ENCODE peak calls at places on chromosome 22, in seven cellular contexts. L is K562, J is HepG2, A is SK-N-SH, V is GM12892, Q is H1, G is GM12878. D is an unnamed sample.

GRCh38 chr22:22710719-22711531 is 66.5 kb downstream of the GGTLC2 start:
- DNase-seq in L (peak; percentile 98), J (peak; percentile 15), A (peak; percentile 75), V (no peak), Q (no peak), G (no peak), D (no peak)

GRCh38 chr22:19943665-19944026 is 2.0 kb upstream of the TXNRD2 start:
- DNase-seq in L (peak; percentile 76), J (peak; percentile 61), A (peak; percentile 46), V (no peak), Q (no peak), G (no peak), D (no peak)

GRCh38 chr22:31825513-31825912 is 71.7 kb downstream of the DEPDC5 start:
- DNase-seq in L (no peak), J (no peak), A (no peak), V (no peak), Q (no peak), G (no peak), D (no peak)

GRCh38 chr22:37218771-37219411 is 6.6 kb upstream of the SSTR3 start:
- DNase-seq in L (no peak), J (no peak), A (no peak), V (peak; percentile 67), Q (no peak), G (peak; percentile 99), D (peak; percentile 53)

GRCh38 chr22:38494498-38494897 is 11.6 kb downstream of the DDX17 start:
- DNase-seq in L (no peak), J (no peak), A (no peak), V (no peak), Q (no peak), G (no peak), D (no peak)

GRCh38 chr22:46365166-46365624 is 29.7 kb downstream of the TRMU start:
- DNase-seq in L (no peak), J (no peak), A (no peak), V (no peak), Q (no peak), G (no peak), D (no peak)

GRCh38 chr22:46586123-46586519 is 34.1 kb upstream of the GRAMD4 start:
- DNase-seq in L (no peak), J (no peak), A (no peak), V (no peak), Q (no peak), G (no peak), D (no peak)

GRCh38 chr22:39039306-39040126 is 1.1 kb upstream of the APOBEC3F start:
- DNase-seq in L (no peak), J (no peak), A (no peak), V (no peak), Q (no peak), G (no peak), D (no peak)

GRCh38 chr22:22835242-22835641 is 52.4 kb upstream of the IGLL5 start:
- DNase-seq in L (no peak), J (no peak), A (no peak), V (no peak), Q (no peak), G (no peak), D (no peak)

GRCh38 chr22:19559324-19559811 is 35.2 kb upstream of the CLDN5 start:
- DNase-seq in L (peak; percentile 78), J (no peak), A (no peak), V (no peak), Q (no peak), G (no peak), D (no peak)

GRCh38 chr22:22877523-22878210 is 9.9 kb upstream of the IGLL5 start:
- DNase-seq in L (peak; percentile 99), J (peak; percentile 46), A (peak; percentile 67), V (no peak), Q (no peak), G (no peak), D (no peak)

GRCh38 chr22:32457031-32457430 is 7.2 kb downstream of the BPIFC start:
- DNase-seq in L (no peak), J (no peak), A (no peak), V (no peak), Q (no peak), G (no peak), D (no peak)

GRCh38 chr22:20441631-20442484 is 4.2 kb upstream of the SCARF2 start:
- DNase-seq in L (no peak), J (no peak), A (no peak), V (no peak), Q (no peak), G (no peak), D (no peak)

GRCh38 chr22:49178246-49179005 is 649.2 kb downstream of the BRD1 start:
- DNase-seq in L (no peak), J (no peak), A (no peak), V (no peak), Q (no peak), G (no peak), D (no peak)
- TF ChIP-seq TAF1 in L (no peak), J (no peak), A (no peak), V (no peak), Q (no peak), G (no peak), D (no peak)

DNA sequence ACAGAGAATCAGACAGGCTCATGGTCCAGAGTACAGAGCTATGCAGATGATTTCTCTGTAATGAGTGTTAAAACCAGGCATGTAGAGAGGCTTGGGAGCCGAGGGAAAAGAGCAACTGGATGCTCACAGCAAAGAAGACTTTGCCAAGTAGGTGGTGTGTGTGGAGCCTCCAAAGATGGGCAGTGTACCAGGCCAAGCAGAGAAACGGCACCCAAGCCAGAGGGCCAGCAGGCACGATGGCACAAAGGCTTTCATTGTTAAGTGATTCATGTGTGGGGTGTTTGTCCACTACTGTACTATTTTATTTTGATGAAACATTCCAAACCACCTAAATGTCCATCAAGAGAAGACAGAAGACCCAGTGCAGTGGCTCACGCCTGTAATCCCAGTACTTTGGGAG is 11.1 kb downstream of the RANGAP1 start:
- DNase-seq in L (no peak), J (no peak), A (no peak), V (no peak), Q (no peak), G (no peak), D (no peak)
- TF ChIP-seq TAF1 in L (no peak), J (no peak), A (no peak), V (no peak), Q (no peak), G (no peak), D (no peak)

GRCh38 chr22:25766418-25766817 is 24.4 kb downstream of the MYO18B start:
- DNase-seq in L (no peak), J (no peak), A (no peak), V (no peak), Q (no peak), G (no peak), D (no peak)

GRCh38 chr22:25765016-25765367 is 23.0 kb downstream of the MYO18B start:
- DNase-seq in L (no peak), J (no peak), A (no peak), V (no peak), Q (no peak), G (no peak), D (no peak)

GRCh38 chr22:25765801-25766200 is 23.8 kb downstream of the MYO18B start:
- DNase-seq in L (no peak), J (no peak), A (no peak), V (no peak), Q (no peak), G (no peak), D (no peak)

GRCh38 chr22:25763239-25763777 is 21.3 kb downstream of the MYO18B start:
- DNase-seq in L (no peak), J (no peak), A (no peak), V (no peak), Q (no peak), G (no peak), D (no peak)

GRCh38 chr22:25764270-25765015 is 22.5 kb downstream of the MYO18B start:
- DNase-seq in L (no peak), J (no peak), A (peak; percentile 42), V (no peak), Q (no peak), G (no peak), D (no peak)
- TF ChIP-seq TAF1 in L (no peak), J (no peak), A (no peak), V (no peak), Q (no peak), G (no peak), D (no peak)

DNA sequence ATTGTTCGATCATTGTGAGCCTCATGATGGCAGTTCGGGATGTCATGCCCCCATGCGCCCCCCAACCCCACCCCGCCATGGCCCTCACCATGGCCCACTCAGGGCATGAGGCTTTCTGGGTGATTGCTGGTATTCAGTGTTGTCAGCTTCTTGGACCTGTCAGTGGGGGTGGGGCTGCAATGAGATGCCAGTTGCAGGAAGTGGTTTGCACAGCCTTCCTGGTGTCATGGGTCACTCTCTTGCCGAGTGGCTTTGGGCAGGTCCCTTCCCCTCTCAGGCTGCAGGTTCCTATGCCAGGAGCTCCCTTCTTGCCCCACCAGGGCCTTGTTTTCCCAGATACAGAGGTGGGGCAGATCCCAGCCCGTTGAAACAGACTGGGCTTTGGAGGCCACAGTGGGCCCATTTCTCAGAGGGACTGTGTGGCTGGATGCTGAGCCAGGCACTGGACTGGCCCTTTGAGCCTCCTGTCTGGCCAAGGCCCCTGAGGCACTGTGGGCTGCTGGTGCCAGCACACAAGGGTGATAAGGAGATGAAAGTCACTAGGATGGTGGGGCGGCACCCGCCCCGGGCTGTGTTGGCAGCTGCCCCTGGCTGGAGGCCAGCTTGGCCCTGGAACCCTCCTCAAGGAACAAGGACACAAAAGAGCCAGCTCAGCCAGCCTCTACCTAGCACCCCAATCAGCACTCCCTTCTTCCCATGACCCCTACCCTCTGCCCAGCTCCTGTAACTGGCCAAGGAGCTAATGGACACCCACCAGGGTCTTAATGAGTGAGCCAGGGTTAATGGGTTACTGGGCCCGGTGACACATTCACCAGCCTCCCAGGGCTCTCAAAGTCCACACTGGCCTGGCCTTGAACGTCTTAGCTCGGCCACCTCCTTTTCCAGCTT is 1.5 kb upstream of the GGT1 start:
- DNase-seq in L (no peak), J (peak; percentile 66), A (peak; percentile 64), V (no peak), Q (no peak), G (no peak), D (no peak)
- TF ChIP-seq TAF1 in L (no peak), J (no peak), A (no peak), V (no peak), Q (no peak), G (no peak), D (no peak)

DNA sequence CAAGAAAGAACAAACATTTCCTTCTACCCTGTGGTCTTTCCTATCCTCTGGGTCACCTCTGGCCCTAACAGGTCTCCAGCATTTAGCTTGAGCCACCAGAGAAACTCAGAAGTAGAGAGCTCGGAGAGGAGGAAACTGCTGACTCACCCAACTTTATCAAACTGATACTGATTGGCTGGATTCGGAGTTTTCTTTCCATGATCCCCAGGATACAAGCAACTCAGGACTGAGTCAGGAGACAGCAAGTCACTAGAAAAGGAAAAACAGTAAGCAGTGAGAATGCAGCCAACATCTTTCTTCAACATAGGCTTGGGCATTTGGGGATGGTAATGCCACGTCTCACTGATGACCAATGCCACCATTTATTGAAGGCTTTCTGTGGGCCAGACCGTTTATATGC is 32.7 kb downstream of the THOC5 start:
- DNase-seq in L (peak; percentile 27), J (no peak), A (no peak), V (no peak), Q (no peak), G (no peak), D (no peak)
- TF ChIP-seq TAF1 in L (no peak), J (no peak), A (no peak), V (no peak), Q (no peak), G (no peak), D (no peak)